ENCODE peak calls at places on chromosomes 12 and 14, in seven cellular contexts. A is A673; O is stimulated activated CD4-positive, alpha-beta T cell treated with anti-CD3 and anti-CD28 coated beads, Interleukin-1b, Interleukin-23, amount 100 ng/mL, for 1 hour; W is stimulated activated CD8-positive, alpha-beta memory T cell treated with anti-CD3 and anti-CD28 coated beads, Interleukin-15, amount 100 ng/mL, for 24 hours; N is activated T-helper 1 cell treated with anti-CD3 and anti-CD28 coated beads, Interleukin-12 subunit alpha, Interleukin-12 subunit beta, Interleukin-2, Interleukin-4 antibody, amounts not matched to agents 30 ng/mL and 10 ng/mL and 1 ng/mL, durations not matched to agents 14 hours and 24 hours and 36 hours; D is SHP77; F is NCI-H1092 treated with DMSO at 0.1 percent for 48 hours. U is an unnamed sample.

GRCh38 chr12:79162948-79163347 is 298.4 kb downstream of the SYT1 start:
- DNase-seq in W (no peak), N (no peak), A (peak; percentile 42), D (no peak), F (no peak), O (no peak), U (no peak)

GRCh38 chr14:21300892-21301291 is 21.0 kb downstream of the RPGRIP1 start:
- DNase-seq in O (no peak), N (no peak), F (peak; percentile 74), A (peak; percentile 40), D (no peak), W (no peak), U (no peak)

GRCh38 chr12:6263931-6264330 is 46.6 kb upstream of the PLEKHG6 start:
- DNase-seq in F (no peak), D (no peak), O (no peak), A (no peak), N (no peak), W (no peak), U (no peak)

GRCh38 chr12:64747681-64748080 is 11.5 kb downstream of the GNS start:
- DNase-seq in D (no peak), O (no peak), A (no peak), W (no peak), F (no peak), N (no peak), U (no peak)

GRCh38 chr14:47919994-47920393 is 244.6 kb upstream of the MDGA2 start:
- DNase-seq in W (no peak), D (no peak), F (no peak), N (no peak), A (no peak), O (no peak), U (no peak)

GRCh38 chr12:113757223-113758002 is 208.7 kb downstream of the RBM19 start:
- DNase-seq in O (no peak), F (peak; percentile 50), A (no peak), D (peak; percentile 80), W (no peak), N (no peak), U (no peak)

GRCh38 chr14:32933943-32934890 is 4.5 kb upstream of the NPAS3 start:
- DNase-seq in F (peak; percentile 78), D (peak; percentile 52), A (peak; percentile 78), O (no peak), N (no peak), W (no peak), U (no peak)

GRCh38 chr12:75766263-75767160 is 255.1 kb upstream of the KRR1 start:
- DNase-seq in W (no peak), D (no peak), N (no peak), F (no peak), O (no peak), A (no peak), U (no peak)

GRCh38 chr14:100871234-100872186 is 32.0 kb downstream of the RTL1 start:
- DNase-seq in F (no peak), W (no peak), O (no peak), N (no peak), A (peak; percentile 74), D (no peak), U (no peak)

U was measured in coronary artery.